ENCODE peak calls at places on chromosomes 16 and 17, in eight cellular contexts. U, W, X, R, D, P, V and Y are unnamed samples.
A peak's percentile ranks its signal among the peaks of the same experiment; 100 is the strongest.

GRCh38 chr16:78675312-78675711 is 575.9 kb downstream of the WWOX start:
- DNase-seq in P (peak; percentile 7), D (no peak), W (no peak), V (no peak), R (no peak), X (no peak), U (no peak), Y (no peak)

GRCh38 chr16:50066482-50067289 is 916 bp downstream of the HEATR3 start:
- DNase-seq in V (no peak), X (no peak), U (no peak), D (no peak), W (no peak), P (no peak), R (no peak), Y (no peak)

GRCh38 chr17:76811028-76811427 is 57.2 kb upstream of the MGAT5B start:
- DNase-seq in D (no peak), X (no peak), P (no peak), U (no peak), V (no peak), R (no peak), W (no peak), Y (no peak)

GRCh38 chr16:21614896-21615295 is 15.5 kb downstream of the METTL9 start:
- DNase-seq in P (no peak), W (no peak), X (no peak), D (no peak), V (no peak), U (no peak), R (no peak), Y (no peak)

GRCh38 chr17:68705331-68706166 is 104.4 kb upstream of the FAM20A start:
- DNase-seq in X (no peak), W (no peak), P (peak; percentile 43), U (no peak), R (no peak), D (no peak), V (no peak), Y (no peak)

GRCh38 chr17:19304209-19304608 is 58.3 kb downstream of the B9D1 start:
- DNase-seq in V (peak; percentile 65), X (peak; percentile 27), P (peak; percentile 79), R (peak; percentile 46), D (peak; percentile 67), U (no peak), W (no peak), Y (peak; percentile 69)

GRCh38 chr17:81287155-81287554 is 8.0 kb downstream of the SLC38A10 start:
- DNase-seq in X (no peak), U (no peak), V (no peak), P (no peak), D (no peak), R (no peak), W (no peak), Y (no peak)

GRCh38 chr16:4488486-4488967 is 12.3 kb downstream of the HMOX2 start:
- DNase-seq in R (no peak), W (no peak), P (peak; percentile 20), D (no peak), U (no peak), X (no peak), V (no peak), Y (no peak)

GRCh38 chr16:13401631-13402030 is 500.2 kb downstream of the SHISA9 start:
- DNase-seq in U (no peak), V (no peak), X (no peak), P (no peak), D (no peak), W (no peak), R (no peak), Y (no peak)

GRCh38 chr16:75658175-75658574 is 10.6 kb downstream of the TERF2IP start:
- DNase-seq in R (no peak), W (no peak), D (no peak), V (no peak), X (no peak), P (no peak), U (no peak), Y (no peak)

GRCh38 chr17:39813631-39814030 is 50.5 kb downstream of the IKZF3 start:
- DNase-seq in R (no peak), D (no peak), X (no peak), W (no peak), V (no peak), U (no peak), P (no peak), Y (no peak)

GRCh38 chr16:65769776-65770438 is 596.6 kb upstream of the CDH5 start:
- DNase-seq in X (no peak), P (peak; percentile 4), U (no peak), D (no peak), V (no peak), W (no peak), R (no peak), Y (no peak)

GRCh38 chr17:49580981-49581644 is 5.4 kb downstream of the NXPH3 start:
- DNase-seq in D (no peak), R (no peak), P (no peak), X (no peak), U (no peak), V (no peak), W (no peak), Y (no peak)

GRCh38 chr17:49548506-49549310 is 27.0 kb upstream of the NXPH3 start:
- DNase-seq in D (no peak), U (peak; percentile 64), V (peak; percentile 69), X (no peak), W (peak; percentile 66), P (peak; percentile 30), R (no peak), Y (peak; percentile 64)

GRCh38 chr16:66447491-66447890 is 20.4 kb downstream of the BEAN1 start:
- DNase-seq in U (no peak), V (peak; percentile 32), W (no peak), P (no peak), D (no peak), R (no peak), X (no peak), Y (no peak)

GRCh38 chr16:81526935-81527334 is 82.3 kb downstream of the CMIP start:
- DNase-seq in W (no peak), R (no peak), P (peak; percentile 27), D (no peak), X (peak; percentile 88), U (no peak), V (no peak), Y (peak; percentile 66)

GRCh38 chr16:67963325-67964321 is 4.8 kb downstream of the SLC12A4 start:
- DNase-seq in X (no peak), D (no peak), V (no peak), U (no peak), P (no peak), R (no peak), W (no peak), Y (no peak)

GRCh38 chr16:56355786-56356275 is 69.5 kb downstream of the AMFR start:
- DNase-seq in R (peak; percentile 18), W (peak; percentile 7), P (no peak), X (no peak), V (peak; percentile 43), U (no peak), D (peak; percentile 16), Y (no peak)

GRCh38 chr17:1966274-1967086 is 58.7 kb downstream of the RTN4RL1 start:
- DNase-seq in U (no peak), D (no peak), W (no peak), R (no peak), X (no peak), V (no peak), P (no peak), Y (no peak)

GRCh38 chr16:59181821-59182420 is 447.8 kb upstream of the GOT2 start:
- DNase-seq in R (no peak), W (no peak), P (no peak), U (no peak), D (no peak), X (no peak), V (no peak), Y (no peak)
- TF ChIP-seq CTCF in R (no peak), W (no peak), P (no peak), U (no peak), D (no peak), X (no peak), V (no peak), Y (no peak)

GRCh38 chr16:73056911-73057310 is 9.0 kb upstream of the ZFHX3 start:
- DNase-seq in R (no peak), V (no peak), U (no peak), P (no peak), X (no peak), W (no peak), D (no peak), Y (no peak)

GRCh38 chr16:73056383-73056782 is 8.5 kb upstream of the ZFHX3 start:
- DNase-seq in X (no peak), V (no peak), D (no peak), P (no peak), U (no peak), R (no peak), W (no peak), Y (no peak)

GRCh38 chr16:73058221-73058615 is 10.3 kb upstream of the ZFHX3 start:
- DNase-seq in V (peak; percentile 86), R (peak; percentile 21), D (peak; percentile 58), X (no peak), P (no peak), W (peak; percentile 54), U (no peak), Y (peak; percentile 63)

GRCh38 chr16:73058616-73059409 is 10.9 kb upstream of the ZFHX3 start:
- DNase-seq in V (peak; percentile 80), W (peak; percentile 76), P (peak; percentile 43), D (peak; percentile 62), U (no peak), R (peak; percentile 25), X (no peak), Y (peak; percentile 64)

GRCh38 chr16:73057369-73058210 is 9.7 kb upstream of the ZFHX3 start:
- DNase-seq in W (peak; percentile 66), V (peak; percentile 74), R (no peak), U (no peak), P (no peak), X (no peak), D (peak; percentile 37), Y (no peak)
- H3K4me1 ChIP-seq in W (peaks cover 12% of the 10 kb centered on the region), V (peaks cover 41% of the 10 kb centered on the region), R (peaks cover 24% of the 10 kb centered on the region), U (peaks cover 47% of the 10 kb centered on the region), P (peaks cover 28% of the 10 kb centered on the region), X (no peaks in the 10 kb centered on the region), D (peaks cover 46% of the 10 kb centered on the region), Y (peaks cover 5% of the 10 kb centered on the region)

DNA sequence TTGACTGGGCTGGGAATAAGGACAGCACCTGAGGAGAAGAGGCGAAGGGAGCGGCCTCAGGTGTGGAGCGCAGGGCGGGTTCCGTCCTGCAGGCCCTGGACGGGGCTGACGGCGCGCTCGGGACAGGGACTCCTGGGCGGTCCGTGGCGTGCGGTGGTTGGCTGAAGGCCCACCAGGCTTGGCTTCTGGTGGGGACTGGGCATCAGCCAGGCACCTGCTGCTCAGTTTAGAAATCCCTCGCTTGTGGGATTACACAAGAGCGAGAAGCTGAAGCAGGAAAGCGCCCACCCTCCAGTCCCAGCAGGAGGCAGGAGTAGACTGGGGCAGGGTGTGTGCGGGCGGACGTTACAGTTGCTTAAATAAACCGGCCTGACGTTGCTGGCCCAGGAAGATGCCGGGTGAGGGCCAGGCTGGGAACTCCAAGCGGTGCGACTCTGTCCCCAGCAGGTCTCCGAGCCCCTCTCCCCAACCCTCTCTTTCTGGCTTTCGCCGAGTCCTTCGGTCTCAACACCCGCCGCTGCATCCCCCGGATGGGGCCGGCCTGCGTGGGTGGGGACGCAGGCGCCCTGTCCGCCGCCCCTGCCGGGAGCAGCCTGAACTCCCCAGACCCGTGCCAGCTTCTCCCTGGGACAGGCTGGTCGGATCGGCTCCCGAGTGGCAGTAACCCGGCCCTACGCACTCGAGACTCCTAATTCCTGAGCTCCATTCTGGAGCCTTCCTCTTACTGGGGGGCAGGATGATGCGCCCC is 639 bp downstream of the MIF4GD start:
- DNase-seq in V (peak; percentile 89), X (peak; percentile 66), P (peak; percentile 76), R (peak; percentile 59), U (peak; percentile 88), W (peak; percentile 78), D (peak; percentile 70), Y (peak; percentile 65)
- TF ChIP-seq CTCF in V (peak; percentile 44), X (peak; percentile 22), P (peak; percentile 63), R (peak; percentile 10), U (no peak), W (peak; percentile 52), D (peak; percentile 36), Y (peak; percentile 52)

GRCh38 chr17:61540870-61541269 is 50.1 kb downstream of the NACA2 start:
- DNase-seq in U (no peak), D (no peak), P (no peak), X (no peak), V (no peak), W (no peak), R (no peak), Y (no peak)
- H3K4me1 ChIP-seq in U (no peaks in the 10 kb centered on the region), D (no peaks in the 10 kb centered on the region), P (no peaks in the 10 kb centered on the region), X (no peaks in the 10 kb centered on the region), V (peaks cover 3% of the 10 kb centered on the region), W (no peaks in the 10 kb centered on the region), R (no peaks in the 10 kb centered on the region), Y (no peaks in the 10 kb centered on the region)